ENCODE peak calls at places on chromosomes 12 and 14, in nine cellular contexts. One of them, this sample, is unnamed.

GRCh38 chr14:77376380-77376770 is 519 bp downstream of the TMED8 start:
- DNase-seq in non-pigmented ciliary epithelial cell: no peak
- DNase-seq in A172: peak
- DNase-seq in HFFc6: peak
- DNase-seq in NCI-H1105: no peak
- DNase-seq in endothelial cell: peak
- DNase-seq in EH: peak
- DNase-seq in germinal center: peak
- DNase-seq in GM12865: peak
- DNase-seq in this sample: peak

GRCh38 chr14:89630096-89630829 is 213.2 kb upstream of the FOXN3 start:
- DNase-seq in non-pigmented ciliary epithelial cell: no peak
- DNase-seq in A172: no peak
- DNase-seq in HFFc6: peak
- DNase-seq in NCI-H1105: no peak
- DNase-seq in endothelial cell: no peak
- DNase-seq in EH: peak
- DNase-seq in germinal center: no peak
- DNase-seq in GM12865: no peak
- DNase-seq in this sample: no peak

GRCh38 chr12:1808036-1808797 is 12.1 kb upstream of the LRTM2 start:
- DNase-seq in non-pigmented ciliary epithelial cell: no peak
- DNase-seq in A172: no peak
- DNase-seq in HFFc6: no peak
- DNase-seq in NCI-H1105: no peak
- DNase-seq in endothelial cell: no peak
- DNase-seq in EH: no peak
- DNase-seq in germinal center: no peak
- DNase-seq in GM12865: no peak
- DNase-seq in this sample: no peak

GRCh38 chr12:28883406-28883997 is 265.6 kb upstream of the FAR2 start:
- DNase-seq in non-pigmented ciliary epithelial cell: no peak
- DNase-seq in A172: no peak
- DNase-seq in HFFc6: no peak
- DNase-seq in NCI-H1105: no peak
- DNase-seq in endothelial cell: no peak
- DNase-seq in EH: no peak
- DNase-seq in germinal center: no peak
- DNase-seq in GM12865: no peak
- DNase-seq in this sample: no peak

GRCh38 chr14:33052899-33053400 is 114.3 kb downstream of the NPAS3 start:
- DNase-seq in non-pigmented ciliary epithelial cell: no peak
- DNase-seq in A172: no peak
- DNase-seq in HFFc6: no peak
- DNase-seq in NCI-H1105: peak
- DNase-seq in endothelial cell: no peak
- DNase-seq in EH: no peak
- DNase-seq in germinal center: no peak
- DNase-seq in GM12865: no peak
- DNase-seq in this sample: no peak

GRCh38 chr12:124481257-124481750 is 86.1 kb downstream of the NCOR2 start:
- DNase-seq in non-pigmented ciliary epithelial cell: no peak
- DNase-seq in A172: no peak
- DNase-seq in HFFc6: no peak
- DNase-seq in NCI-H1105: no peak
- DNase-seq in endothelial cell: no peak
- DNase-seq in EH: no peak
- DNase-seq in germinal center: no peak
- DNase-seq in GM12865: no peak
- DNase-seq in this sample: no peak

GRCh38 chr12:3534511-3534910 is 43.5 kb downstream of the PRMT8 start:
- DNase-seq in non-pigmented ciliary epithelial cell: no peak
- DNase-seq in A172: no peak
- DNase-seq in HFFc6: no peak
- DNase-seq in NCI-H1105: no peak
- DNase-seq in endothelial cell: no peak
- DNase-seq in EH: no peak
- DNase-seq in germinal center: no peak
- DNase-seq in GM12865: no peak
- DNase-seq in this sample: no peak

GRCh38 chr12:6768385-6769002 is 2.3 kb downstream of the PTMS start:
- DNase-seq in non-pigmented ciliary epithelial cell: no peak
- DNase-seq in A172: no peak
- DNase-seq in HFFc6: no peak
- DNase-seq in NCI-H1105: no peak
- DNase-seq in endothelial cell: no peak
- DNase-seq in EH: peak
- DNase-seq in germinal center: no peak
- DNase-seq in GM12865: no peak
- DNase-seq in this sample: no peak

GRCh38 chr12:115185529-115185928 is 501.6 kb upstream of the TBX3 start:
- DNase-seq in non-pigmented ciliary epithelial cell: no peak
- DNase-seq in A172: no peak
- DNase-seq in HFFc6: no peak
- DNase-seq in NCI-H1105: no peak
- DNase-seq in endothelial cell: no peak
- DNase-seq in EH: peak
- DNase-seq in germinal center: no peak
- DNase-seq in GM12865: no peak
- DNase-seq in this sample: no peak

GRCh38 chr12:70719672-70720420 is 82.6 kb upstream of the PTPRB start:
- DNase-seq in non-pigmented ciliary epithelial cell: peak
- DNase-seq in A172: peak
- DNase-seq in HFFc6: peak
- DNase-seq in NCI-H1105: peak
- DNase-seq in endothelial cell: peak
- DNase-seq in EH: peak
- DNase-seq in germinal center: peak
- DNase-seq in GM12865: peak
- DNase-seq in this sample: no peak

GRCh38 chr14:66495214-66496098 is 9.3 kb downstream of the CCDC196 start:
- DNase-seq in non-pigmented ciliary epithelial cell: no peak
- DNase-seq in A172: peak
- DNase-seq in HFFc6: peak
- DNase-seq in NCI-H1105: peak
- DNase-seq in endothelial cell: peak
- DNase-seq in EH: peak
- DNase-seq in germinal center: peak
- DNase-seq in GM12865: peak
- DNase-seq in this sample: no peak

GRCh38 chr12:26121841-26122680 is 2.8 kb downstream of the BHLHE41 start:
- DNase-seq in non-pigmented ciliary epithelial cell: no peak
- DNase-seq in A172: no peak
- DNase-seq in HFFc6: no peak
- DNase-seq in NCI-H1105: peak
- DNase-seq in endothelial cell: peak
- DNase-seq in EH: peak
- DNase-seq in germinal center: peak
- DNase-seq in GM12865: peak
- DNase-seq in this sample: no peak

GRCh38 chr14:103126873-103127304 is 3.6 kb downstream of the TNFAIP2 start:
- DNase-seq in non-pigmented ciliary epithelial cell: no peak
- DNase-seq in A172: no peak
- DNase-seq in HFFc6: no peak
- DNase-seq in NCI-H1105: no peak
- DNase-seq in endothelial cell: peak
- DNase-seq in EH: no peak
- DNase-seq in germinal center: no peak
- DNase-seq in GM12865: no peak
- DNase-seq in this sample: no peak

GRCh38 chr12:43210437-43211197 is 341.4 kb downstream of the ADAMTS20 start:
- DNase-seq in non-pigmented ciliary epithelial cell: peak
- DNase-seq in A172: peak
- DNase-seq in HFFc6: peak
- DNase-seq in NCI-H1105: no peak
- DNase-seq in endothelial cell: no peak
- DNase-seq in EH: peak
- DNase-seq in germinal center: no peak
- DNase-seq in GM12865: peak
- DNase-seq in this sample: no peak

This sample was measured in activated CD4-positive, CD25-positive, alpha-beta regulatory T cell.